ENCODE peak calls at places on chromosomes 3 and 15, in six cellular contexts. One of them, this sample, is unnamed. For H3K9me3, the result is how much of the 10 kb centered on the place peaks cover.

GRCh38 chr3:42012378-42012934 is 50.6 kb upstream of the ULK4 start:
- DNase-seq in stomach: no peak
- DNase-seq in suprapubic skin: no peak
- DNase-seq in HCT116: no peak
- DNase-seq in H1: no peak
- DNase-seq in sigmoid colon: no peak
- DNase-seq in this sample: no peak

GRCh38 chr3:72814308-72814707 is 33.9 kb downstream of the SHQ1 start:
- DNase-seq in sigmoid colon: no peak
- DNase-seq in H1: no peak
- DNase-seq in HCT116: no peak
- DNase-seq in suprapubic skin: no peak
- DNase-seq in stomach: no peak
- DNase-seq in this sample: no peak

GRCh38 chr3:117997201-117998049 is 1037.2 kb downstream of the IGSF11 start:
- DNase-seq in suprapubic skin: peak
- DNase-seq in stomach: peak
- DNase-seq in H1: peak
- DNase-seq in sigmoid colon: peak
- DNase-seq in HCT116: peak
- DNase-seq in this sample: no peak

GRCh38 chr3:46400000-46400734 is 6.7 kb downstream of the CCR5AS start:
- DNase-seq in sigmoid colon: no peak
- DNase-seq in HCT116: no peak
- DNase-seq in H1: no peak
- DNase-seq in stomach: no peak
- DNase-seq in suprapubic skin: no peak
- DNase-seq in this sample: no peak

GRCh38 chr3:179929091-179929529 is 107.6 kb downstream of the PEX5L start:
- DNase-seq in sigmoid colon: no peak
- DNase-seq in H1: no peak
- DNase-seq in suprapubic skin: no peak
- DNase-seq in stomach: peak
- DNase-seq in HCT116: peak
- DNase-seq in this sample: no peak

GRCh38 chr3:125115640-125116039 is 59.8 kb upstream of the HEG1 start:
- DNase-seq in sigmoid colon: no peak
- DNase-seq in stomach: no peak
- DNase-seq in H1: no peak
- DNase-seq in suprapubic skin: no peak
- DNase-seq in HCT116: no peak
- DNase-seq in this sample: no peak

GRCh38 chr3:148435534-148435933 is 262.2 kb upstream of the AGTR1 start:
- DNase-seq in H1: no peak
- DNase-seq in stomach: no peak
- DNase-seq in suprapubic skin: no peak
- DNase-seq in HCT116: no peak
- DNase-seq in sigmoid colon: no peak
- DNase-seq in this sample: no peak

GRCh38 chr3:149771652-149772271 is 19.5 kb upstream of the COMMD2 start:
- DNase-seq in stomach: peak
- DNase-seq in sigmoid colon: peak
- DNase-seq in HCT116: peak
- DNase-seq in H1: no peak
- DNase-seq in suprapubic skin: no peak
- DNase-seq in this sample: no peak

GRCh38 chr3:115004201-115005140 is 142.6 kb downstream of the ZBTB20 start:
- DNase-seq in stomach: no peak
- DNase-seq in suprapubic skin: no peak
- DNase-seq in H1: no peak
- DNase-seq in HCT116: no peak
- DNase-seq in sigmoid colon: no peak
- DNase-seq in this sample: no peak

GRCh38 chr15:86082619-86083377 is 3.1 kb downstream of the AGBL1 start:
- DNase-seq in stomach: no peak
- DNase-seq in sigmoid colon: no peak
- DNase-seq in suprapubic skin: no peak
- DNase-seq in H1: no peak
- DNase-seq in HCT116: no peak
- DNase-seq in this sample: no peak

GRCh38 chr15:66580643-66581042 is 14.8 kb upstream of the LCTL start:
- DNase-seq in stomach: no peak
- DNase-seq in sigmoid colon: no peak
- DNase-seq in suprapubic skin: no peak
- DNase-seq in H1: no peak
- DNase-seq in HCT116: no peak
- DNase-seq in this sample: no peak

GRCh38 chr3:118641608-118642007 is 393.0 kb downstream of the IGSF11 start:
- DNase-seq in suprapubic skin: no peak
- DNase-seq in HCT116: no peak
- DNase-seq in H1: peak
- DNase-seq in sigmoid colon: no peak
- DNase-seq in stomach: no peak
- DNase-seq in this sample: no peak

GRCh38 chr3:126284258-126284904 is 72.8 kb downstream of the KLF15 start:
- DNase-seq in HCT116: peak
- DNase-seq in suprapubic skin: no peak
- DNase-seq in sigmoid colon: no peak
- DNase-seq in stomach: no peak
- DNase-seq in H1: no peak
- DNase-seq in this sample: no peak

GRCh38 chr3:114527036-114527644 is 233.3 kb downstream of the TIGIT start:
- DNase-seq in stomach: no peak
- DNase-seq in HCT116: no peak
- DNase-seq in sigmoid colon: no peak
- DNase-seq in H1: no peak
- DNase-seq in suprapubic skin: no peak
- DNase-seq in this sample: no peak

GRCh38 chr15:47603026-47603425 is 114.3 kb upstream of the SEMA6D start:
- DNase-seq in H1: no peak
- DNase-seq in HCT116: no peak
- DNase-seq in suprapubic skin: no peak
- DNase-seq in sigmoid colon: no peak
- DNase-seq in stomach: no peak
- DNase-seq in this sample: no peak

GRCh38 chr3:31532587-31533168 is at the start of gene STT3B:
- DNase-seq in suprapubic skin: no peak
- DNase-seq in H1: peak
- DNase-seq in HCT116: peak
- DNase-seq in sigmoid colon: peak
- DNase-seq in stomach: peak
- DNase-seq in this sample: no peak

GRCh38 chr3:129966876-129967275 is 7.6 kb upstream of the TRH start:
- DNase-seq in stomach: no peak
- DNase-seq in sigmoid colon: no peak
- DNase-seq in H1: no peak
- DNase-seq in suprapubic skin: no peak
- DNase-seq in HCT116: no peak
- DNase-seq in this sample: no peak

GRCh38 chr3:71135373-71136088 is 448.0 kb downstream of the FOXP1 start:
- DNase-seq in H1: no peak
- DNase-seq in suprapubic skin: no peak
- DNase-seq in HCT116: no peak
- DNase-seq in sigmoid colon: no peak
- DNase-seq in stomach: peak
- DNase-seq in this sample: no peak

GRCh38 chr15:67916051-67916374 is 76.2 kb upstream of the RNU6-1 start:
- DNase-seq in H1: no peak
- DNase-seq in sigmoid colon: no peak
- DNase-seq in stomach: no peak
- DNase-seq in HCT116: no peak
- DNase-seq in suprapubic skin: no peak
- DNase-seq in this sample: no peak

GRCh38 chr3:95280711-95281352 is 1218.0 kb downstream of the NSUN3 start:
- DNase-seq in suprapubic skin: no peak
- DNase-seq in HCT116: no peak
- DNase-seq in stomach: no peak
- DNase-seq in sigmoid colon: no peak
- DNase-seq in H1: no peak
- DNase-seq in this sample: no peak

GRCh38 chr3:192080336-192080735 is 619.4 kb downstream of the PYDC2 start:
- DNase-seq in H1: no peak
- DNase-seq in sigmoid colon: no peak
- DNase-seq in HCT116: no peak
- DNase-seq in suprapubic skin: no peak
- DNase-seq in stomach: no peak
- DNase-seq in this sample: no peak

GRCh38 chr3:12393894-12394293 is 90.4 kb upstream of the TSEN2 start:
- DNase-seq in H1: no peak
- DNase-seq in HCT116: peak
- DNase-seq in sigmoid colon: no peak
- DNase-seq in stomach: no peak
- DNase-seq in suprapubic skin: no peak
- DNase-seq in this sample: no peak

GRCh38 chr3:153426803-153427202 is 264.8 kb downstream of the RAP2B start:
- DNase-seq in HCT116: no peak
- DNase-seq in suprapubic skin: no peak
- DNase-seq in sigmoid colon: no peak
- DNase-seq in H1: no peak
- DNase-seq in stomach: no peak
- DNase-seq in this sample: no peak

DNA sequence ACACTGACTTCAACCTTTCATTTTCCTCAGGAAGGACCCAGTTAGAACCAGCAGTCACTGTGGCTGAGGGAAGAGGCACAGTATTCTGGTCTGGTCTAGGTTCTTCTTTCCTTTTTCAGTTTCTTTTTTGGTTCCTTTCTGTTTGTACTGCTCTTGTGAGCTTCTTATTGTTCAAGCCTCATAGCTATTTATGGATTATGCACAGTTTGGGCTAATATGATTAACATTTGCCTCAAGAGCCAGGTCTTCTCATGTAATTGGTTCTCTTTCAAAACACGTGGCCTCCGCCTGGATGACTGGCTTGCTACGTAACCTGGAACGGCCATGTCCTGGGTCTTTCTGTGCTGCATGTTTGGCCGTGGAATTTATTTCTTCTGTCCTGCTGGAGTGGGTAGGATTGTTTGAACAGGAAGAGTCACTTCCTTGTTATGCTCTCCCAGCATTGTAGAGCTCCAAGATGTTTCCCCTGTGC is 43.3 kb downstream of the RBMS3 start:
- DNase-seq in stomach: peak
- DNase-seq in sigmoid colon: peak
- DNase-seq in H1: no peak
- DNase-seq in suprapubic skin: peak
- DNase-seq in HCT116: no peak
- DNase-seq in this sample: no peak
- TF ChIP-seq POLR2AphosphoS5 in stomach: no peak
- TF ChIP-seq POLR2AphosphoS5 in sigmoid colon: peak
- TF ChIP-seq POLR2AphosphoS5 in H1: no peak
- TF ChIP-seq POLR2AphosphoS5 in suprapubic skin: no peak
- TF ChIP-seq POLR2AphosphoS5 in HCT116: no peak
- TF ChIP-seq POLR2AphosphoS5 in this sample: no peak

GRCh38 chr3:53533486-53533885 is 39.1 kb downstream of the CACNA1D start:
- DNase-seq in stomach: no peak
- DNase-seq in H1: no peak
- DNase-seq in sigmoid colon: no peak
- DNase-seq in suprapubic skin: no peak
- DNase-seq in HCT116: no peak
- DNase-seq in this sample: no peak

GRCh38 chr3:53531749-53532148 is 37.3 kb downstream of the CACNA1D start:
- DNase-seq in stomach: no peak
- DNase-seq in HCT116: peak
- DNase-seq in sigmoid colon: no peak
- DNase-seq in suprapubic skin: no peak
- DNase-seq in H1: no peak
- DNase-seq in this sample: no peak

GRCh38 chr3:53536282-53536681 is 41.9 kb downstream of the CACNA1D start:
- DNase-seq in stomach: no peak
- DNase-seq in H1: no peak
- DNase-seq in sigmoid colon: no peak
- DNase-seq in suprapubic skin: no peak
- DNase-seq in HCT116: no peak
- DNase-seq in this sample: no peak

GRCh38 chr3:53534996-53535395 is 40.6 kb downstream of the CACNA1D start:
- DNase-seq in HCT116: no peak
- DNase-seq in stomach: no peak
- DNase-seq in sigmoid colon: no peak
- DNase-seq in H1: no peak
- DNase-seq in suprapubic skin: no peak
- DNase-seq in this sample: no peak

DNA sequence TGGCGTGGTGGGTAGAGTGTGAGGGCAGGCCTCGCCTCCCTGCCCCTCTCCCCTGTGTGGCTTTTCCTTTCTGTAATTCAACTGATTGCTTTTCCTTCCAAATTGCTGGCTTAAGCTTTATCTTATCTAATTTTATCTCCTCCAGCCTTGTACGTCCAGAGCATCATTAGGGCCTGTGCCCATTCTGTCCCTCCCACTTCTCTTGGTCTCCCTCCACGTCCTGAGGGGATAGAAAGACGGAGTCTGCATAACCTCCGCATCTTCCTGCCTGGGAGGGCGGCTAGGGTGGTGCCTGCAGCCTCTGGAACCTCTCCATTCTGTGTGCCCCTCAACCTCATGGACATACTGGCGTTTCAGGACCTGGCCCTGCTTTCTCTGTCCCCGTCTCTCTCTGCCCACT is 39.8 kb downstream of the CACNA1D start:
- DNase-seq in stomach: no peak
- DNase-seq in suprapubic skin: no peak
- DNase-seq in HCT116: no peak
- DNase-seq in sigmoid colon: no peak
- DNase-seq in H1: no peak
- DNase-seq in this sample: no peak
- H3K9me3 ChIP-seq in stomach: under half
- H3K9me3 ChIP-seq in suprapubic skin: under half
- H3K9me3 ChIP-seq in HCT116: under half
- H3K9me3 ChIP-seq in sigmoid colon: under half
- H3K9me3 ChIP-seq in H1: under half
- H3K9me3 ChIP-seq in this sample: under half

GRCh38 chr15:90552929-90553211 is 23.1 kb downstream of the CRTC3 start:
- DNase-seq in suprapubic skin: no peak
- DNase-seq in HCT116: no peak
- DNase-seq in stomach: no peak
- DNase-seq in H1: no peak
- DNase-seq in sigmoid colon: no peak
- DNase-seq in this sample: no peak

GRCh38 chr15:90557147-90557546 is 27.4 kb downstream of the CRTC3 start:
- DNase-seq in H1: no peak
- DNase-seq in HCT116: no peak
- DNase-seq in stomach: no peak
- DNase-seq in suprapubic skin: no peak
- DNase-seq in sigmoid colon: no peak
- DNase-seq in this sample: no peak

GRCh38 chr15:90550919-90551318 is 21.2 kb downstream of the CRTC3 start:
- DNase-seq in sigmoid colon: no peak
- DNase-seq in H1: no peak
- DNase-seq in suprapubic skin: no peak
- DNase-seq in stomach: no peak
- DNase-seq in HCT116: no peak
- DNase-seq in this sample: no peak

GRCh38 chr15:90552162-90552928 is 22.6 kb downstream of the CRTC3 start:
- DNase-seq in suprapubic skin: no peak
- DNase-seq in sigmoid colon: no peak
- DNase-seq in H1: no peak
- DNase-seq in stomach: no peak
- DNase-seq in HCT116: no peak
- DNase-seq in this sample: no peak

GRCh38 chr15:90553248-90553745 is 23.6 kb downstream of the CRTC3 start:
- DNase-seq in HCT116: no peak
- DNase-seq in stomach: no peak
- DNase-seq in suprapubic skin: no peak
- DNase-seq in H1: no peak
- DNase-seq in sigmoid colon: no peak
- DNase-seq in this sample: no peak
- TF ChIP-seq POLR2AphosphoS5 in HCT116: no peak
- TF ChIP-seq POLR2AphosphoS5 in stomach: peak
- TF ChIP-seq POLR2AphosphoS5 in suprapubic skin: peak
- TF ChIP-seq POLR2AphosphoS5 in H1: no peak
- TF ChIP-seq POLR2AphosphoS5 in sigmoid colon: peak
- TF ChIP-seq POLR2AphosphoS5 in this sample: peak

GRCh38 chr15:27134481-27134880 is 163.5 kb downstream of the GABRG3 start:
- DNase-seq in sigmoid colon: no peak
- DNase-seq in stomach: no peak
- DNase-seq in H1: no peak
- DNase-seq in suprapubic skin: no peak
- DNase-seq in HCT116: no peak
- DNase-seq in this sample: no peak
- H3K9me3 ChIP-seq in sigmoid colon: under half
- H3K9me3 ChIP-seq in stomach: under half
- H3K9me3 ChIP-seq in H1: under half
- H3K9me3 ChIP-seq in suprapubic skin: under half
- H3K9me3 ChIP-seq in HCT116: under half
- H3K9me3 ChIP-seq in this sample: under half